ENCODE peak calls at places on chromosomes 13 and 19, in eight cellular contexts. T is posterior cingulate gyrus; M is neural crest cell; X is activated CD4-positive, alpha-beta T cell treated with anti-CD3 and anti-CD28 coated beads for 48 hours; N is thoracic aorta; Q is ELF-1; C is iris pigment epithelial cell; S is COR-L47. A is an unnamed sample.

GRCh38 chr13:39329182-39329639 is 273.8 kb downstream of the LHFPL6 start:
- DNase-seq in T (no peak), M (no peak), X (no peak), N (no peak), Q (no peak), C (no peak), S (no peak), A (no peak)

GRCh38 chr19:48997972-48998371 is 4.3 kb downstream of the RUVBL2 start:
- DNase-seq in T (no peak), M (peak; percentile 74), X (peak; percentile 76), N (no peak), Q (peak; percentile 86), C (peak; percentile 68), S (no peak), A (peak; percentile 60)

GRCh38 chr19:40442328-40443130 is 1.6 kb downstream of the SERTAD3 start:
- DNase-seq in T (no peak), M (no peak), X (no peak), N (no peak), Q (no peak), C (no peak), S (no peak), A (no peak)

GRCh38 chr19:54952591-54953344 is 5.4 kb upstream of the NLRP7 start:
- DNase-seq in T (peak; percentile 90), M (no peak), X (no peak), N (no peak), Q (peak; percentile 71), C (peak; percentile 66), S (no peak), A (no peak)

GRCh38 chr19:36152061-36152885 is at the start of gene COX7A1:
- DNase-seq in T (peak; percentile 88), M (no peak), X (no peak), N (no peak), Q (no peak), C (peak; percentile 71), S (no peak), A (no peak)

GRCh38 chr19:7628589-7629311 is 595 bp downstream of the XAB2 start:
- DNase-seq in T (no peak), M (no peak), X (no peak), N (no peak), Q (no peak), C (no peak), S (no peak), A (no peak)

GRCh38 chr13:60351326-60351725 is 45.7 kb upstream of the TDRD3 start:
- DNase-seq in T (peak; percentile 7), M (no peak), X (no peak), N (no peak), Q (no peak), C (peak; percentile 81), S (no peak), A (no peak)

GRCh38 chr19:48999481-49000325 is 6.0 kb downstream of the RUVBL2 start:
- DNase-seq in T (no peak), M (peak; percentile 75), X (peak; percentile 82), N (no peak), Q (peak; percentile 86), C (peak; percentile 77), S (no peak), A (peak; percentile 53)

GRCh38 chr13:75359266-75359665 is 122.7 kb downstream of the TBC1D4 start:
- DNase-seq in T (no peak), M (no peak), X (no peak), N (no peak), Q (peak; percentile 38), C (peak; percentile 94), S (no peak), A (no peak)

GRCh38 chr19:10568444-10568825 is 344 bp downstream of the CDKN2D start:
- DNase-seq in T (no peak), M (no peak), X (peak; percentile 78), N (no peak), Q (peak; percentile 77), C (peak; percentile 42), S (no peak), A (no peak)

GRCh38 chr19:1133471-1133929 is 29.7 kb downstream of the GPX4 start:
- DNase-seq in T (no peak), M (no peak), X (peak; percentile 90), N (no peak), Q (peak; percentile 83), C (no peak), S (no peak), A (no peak)

GRCh38 chr13:68176486-68176885 is 946.4 kb upstream of the PCDH9 start:
- DNase-seq in T (no peak), M (no peak), X (no peak), N (no peak), Q (no peak), C (peak; percentile 84), S (peak; percentile 20), A (no peak)

GRCh38 chr13:113048766-113049165 is 56.8 kb upstream of the F7 start:
- DNase-seq in T (peak; percentile 66), M (no peak), X (no peak), N (no peak), Q (no peak), C (no peak), S (no peak), A (no peak)

GRCh38 chr13:37344051-37344450 is 238.6 kb upstream of the CSNK1A1L start:
- DNase-seq in T (no peak), M (no peak), X (no peak), N (no peak), Q (no peak), C (no peak), S (no peak), A (no peak)

GRCh38 chr19:36136975-36137686 is 2.7 kb upstream of the CAPNS1 start:
- DNase-seq in T (no peak), M (no peak), X (no peak), N (peak; percentile 61), Q (peak; percentile 33), C (peak; percentile 54), S (peak; percentile 19), A (no peak)

GRCh38 chr13:27605610-27606200 is 14.6 kb downstream of the LNX2 start:
- DNase-seq in T (no peak), M (no peak), X (no peak), N (no peak), Q (no peak), C (peak; percentile 40), S (no peak), A (no peak)

GRCh38 chr19:19006213-19006612 is 27.1 kb downstream of the SUGP2 start:
- DNase-seq in T (peak; percentile 17), M (no peak), X (no peak), N (no peak), Q (no peak), C (peak; percentile 8), S (no peak), A (no peak)

GRCh38 chr19:8233370-8233769 is 24.2 kb downstream of the CERS4 start:
- DNase-seq in T (no peak), M (no peak), X (no peak), N (no peak), Q (no peak), C (peak; percentile 55), S (no peak), A (no peak)

GRCh38 chr19:281992-282391 is 9.2 kb downstream of the PLPP2 start:
- DNase-seq in T (no peak), M (no peak), X (no peak), N (no peak), Q (no peak), C (no peak), S (no peak), A (no peak)

GRCh38 chr19:35901854-35902661 is at the start of gene HCST:
- DNase-seq in T (peak; percentile 30), M (no peak), X (peak; percentile 36), N (no peak), Q (no peak), C (no peak), S (no peak), A (no peak)

GRCh38 chr13:74633734-74634133 is 499.5 kb upstream of the KLF12 start:
- DNase-seq in T (no peak), M (no peak), X (no peak), N (no peak), Q (no peak), C (no peak), S (no peak), A (no peak)

GRCh38 chr13:100872761-100873160 is 198.2 kb upstream of the TMTC4 start:
- DNase-seq in T (no peak), M (no peak), X (no peak), N (no peak), Q (no peak), C (peak; percentile 45), S (no peak), A (no peak)

GRCh38 chr13:75091707-75092106 is 390.3 kb downstream of the TBC1D4 start:
- DNase-seq in T (no peak), M (no peak), X (no peak), N (no peak), Q (no peak), C (no peak), S (no peak), A (no peak)

GRCh38 chr13:100657881-100658315 is 16.7 kb downstream of the TMTC4 start:
- DNase-seq in T (no peak), M (no peak), X (no peak), N (no peak), Q (no peak), C (no peak), S (no peak), A (no peak)

GRCh38 chr13:30107536-30108136 is 199.7 kb downstream of the KATNAL1 start:
- DNase-seq in T (no peak), M (no peak), X (no peak), N (no peak), Q (no peak), C (no peak), S (no peak), A (no peak)